ENCODE peak calls at places on chromosomes 7 and 10, in ten cellular contexts. P, I, K, L, S, A, Y, C, G and R are unnamed samples.

GRCh38 chr7:107355616-107356015 is 114.2 kb upstream of the GPR22 start:
- DNase-seq in P (peak; percentile 18), I (no peak), K (no peak), L (no peak), S (no peak), A (no peak), Y (no peak), C (no peak), G (no peak), R (no peak)

GRCh38 chr10:132028706-132029105 is 37.0 kb upstream of the JAKMIP3 start:
- DNase-seq in P (no peak), I (no peak), K (no peak), L (no peak), S (no peak), A (no peak), Y (no peak), C (no peak), G (no peak), R (no peak)

GRCh38 chr10:3631709-3632330 is 153.2 kb downstream of the KLF6 start:
- DNase-seq in P (no peak), I (no peak), K (no peak), L (no peak), S (no peak), A (no peak), Y (no peak), C (no peak), G (no peak), R (no peak)

GRCh38 chr7:84368122-84368521 is 173.5 kb upstream of the SEMA3A start:
- DNase-seq in P (no peak), I (no peak), K (no peak), L (no peak), S (no peak), A (no peak), Y (no peak), C (no peak), G (no peak), R (no peak)

GRCh38 chr7:83365746-83366145 is 203.1 kb upstream of the PCLO start:
- DNase-seq in P (no peak), I (no peak), K (peak; percentile 38), L (no peak), S (no peak), A (no peak), Y (no peak), C (no peak), G (no peak), R (no peak)

GRCh38 chr7:45177801-45178200 is 20.2 kb downstream of the RAMP3 start:
- DNase-seq in P (no peak), I (no peak), K (no peak), L (no peak), S (no peak), A (no peak), Y (no peak), C (no peak), G (no peak), R (peak; percentile 42)

GRCh38 chr7:151148319-151149259 is 18.9 kb downstream of the GBX1 start:
- DNase-seq in P (no peak), I (no peak), K (no peak), L (no peak), S (no peak), A (no peak), Y (no peak), C (no peak), G (no peak), R (peak; percentile 46)

GRCh38 chr7:155291045-155291530 is 6.6 kb upstream of the INSIG1 start:
- DNase-seq in P (no peak), I (no peak), K (peak; percentile 70), L (peak; percentile 72), S (peak; percentile 43), A (no peak), Y (peak; percentile 69), C (peak; percentile 69), G (no peak), R (no peak)

GRCh38 chr10:4825868-4826787 is at the start of gene AKR1E2:
- DNase-seq in P (peak; percentile 57), I (peak; percentile 69), K (peak; percentile 91), L (no peak), S (peak; percentile 80), A (peak; percentile 50), Y (peak; percentile 91), C (peak; percentile 15), G (peak; percentile 87), R (peak; percentile 92)

GRCh38 chr7:27576360-27576944 is 86.2 kb downstream of the HIBADH start:
- DNase-seq in P (peak; percentile 23), I (no peak), K (peak; percentile 66), L (peak; percentile 30), S (no peak), A (peak; percentile 10), Y (no peak), C (peak; percentile 29), G (no peak), R (no peak)

GRCh38 chr7:28853834-28854749 is 104.0 kb downstream of the TRIL start:
- DNase-seq in P (no peak), I (peak; percentile 81), K (peak; percentile 55), L (peak; percentile 91), S (peak; percentile 68), A (peak; percentile 72), Y (peak; percentile 66), C (peak; percentile 75), G (peak; percentile 93), R (peak; percentile 88)

GRCh38 chr7:74337926-74338325 is 48.7 kb downstream of the CLIP2 start:
- DNase-seq in P (no peak), I (no peak), K (no peak), L (no peak), S (no peak), A (no peak), Y (no peak), C (no peak), G (no peak), R (no peak)

GRCh38 chr10:128268015-128268722 is 141.9 kb upstream of the MKI67 start:
- DNase-seq in P (no peak), I (no peak), K (peak; percentile 8), L (peak; percentile 69), S (no peak), A (peak; percentile 24), Y (peak; percentile 18), C (no peak), G (peak; percentile 86), R (peak; percentile 69)

GRCh38 chr7:45238806-45239205 is 81.2 kb downstream of the RAMP3 start:
- DNase-seq in P (no peak), I (no peak), K (no peak), L (no peak), S (no peak), A (no peak), Y (no peak), C (no peak), G (no peak), R (no peak)

GRCh38 chr7:117990834-117991233 is 117.6 kb upstream of the CTTNBP2 start:
- DNase-seq in P (no peak), I (no peak), K (no peak), L (no peak), S (no peak), A (no peak), Y (no peak), C (no peak), G (no peak), R (no peak)

GRCh38 chr10:63376560-63377304 is 89.0 kb downstream of the JMJD1C start:
- DNase-seq in P (no peak), I (peak; percentile 11), K (peak; percentile 83), L (peak; percentile 4), S (no peak), A (no peak), Y (peak; percentile 43), C (no peak), G (no peak), R (no peak)

GRCh38 chr10:124551755-124552154 is 90.1 kb downstream of the LHPP start:
- DNase-seq in P (no peak), I (no peak), K (no peak), L (no peak), S (no peak), A (no peak), Y (no peak), C (no peak), G (no peak), R (no peak)

GRCh38 chr7:36283711-36284130 is 105.9 kb upstream of the ANLN start:
- DNase-seq in P (no peak), I (peak; percentile 81), K (no peak), L (no peak), S (no peak), A (no peak), Y (no peak), C (no peak), G (no peak), R (peak; percentile 71)

GRCh38 chr10:73647211-73647874 is 6.1 kb upstream of the MYOZ1 start:
- DNase-seq in P (no peak), I (no peak), K (peak; percentile 56), L (no peak), S (peak; percentile 50), A (no peak), Y (no peak), C (no peak), G (peak; percentile 83), R (peak; percentile 75)

GRCh38 chr10:18097524-18097923 is 42.7 kb upstream of the CACNB2 start:
- DNase-seq in P (no peak), I (no peak), K (peak; percentile 20), L (peak; percentile 16), S (no peak), A (no peak), Y (peak; percentile 11), C (no peak), G (no peak), R (no peak)

GRCh38 chr10:15344876-15345285 is 26.2 kb downstream of the FAM171A1 start:
- DNase-seq in P (peak; percentile 62), I (no peak), K (peak; percentile 80), L (peak; percentile 37), S (peak; percentile 15), A (peak; percentile 81), Y (peak; percentile 62), C (no peak), G (no peak), R (no peak)

GRCh38 chr10:78544447-78545085 is 510.9 kb downstream of the RPS24 start:
- DNase-seq in P (no peak), I (no peak), K (peak; percentile 24), L (no peak), S (no peak), A (no peak), Y (no peak), C (no peak), G (no peak), R (no peak)

GRCh38 chr7:64618785-64619456 is 47.0 kb upstream of the ZNF107 start:
- DNase-seq in P (peak; percentile 16), I (no peak), K (peak; percentile 66), L (peak; percentile 66), S (no peak), A (peak; percentile 34), Y (peak; percentile 47), C (peak; percentile 1), G (no peak), R (no peak)